ENCODE peak calls at places on chromosomes 7 and 10, in four cellular contexts. D is HepG2, Z is K562, L is GM12878. Y is an unnamed sample.

GRCh38 chr10:49330127-49330665 is 31.2 kb downstream of the C10orf71 start:
- DNase-seq in Z (no peak), D (no peak), L (no peak), Y (no peak)

GRCh38 chr10:43199684-43200537 is 61.7 kb downstream of the CSGALNACT2 start:
- DNase-seq in Z (no peak), L (no peak), D (no peak), Y (no peak)

GRCh38 chr7:2723138-2723850 is 35.3 kb downstream of the AMZ1 start:
- DNase-seq in L (no peak), Z (no peak), D (no peak), Y (no peak)

GRCh38 chr7:44087914-44088838 is 5.8 kb upstream of the POLM start:
- DNase-seq in Z (no peak), D (no peak), L (no peak), Y (no peak)

GRCh38 chr7:105281966-105282365 is 106.8 kb downstream of the SRPK2 start:
- DNase-seq in L (no peak), D (no peak), Z (no peak), Y (no peak)

GRCh38 chr7:29488977-29489376 is 74.7 kb upstream of the PRR15 start:
- DNase-seq in L (no peak), Z (no peak), D (peak; percentile 81), Y (no peak)

GRCh38 chr10:54065106-54065505 is 735.9 kb downstream of the PCDH15 start:
- DNase-seq in L (no peak), D (no peak), Z (no peak), Y (no peak)

GRCh38 chr7:15130666-15131541 is 228.4 kb upstream of the DGKB start:
- DNase-seq in L (no peak), Z (no peak), D (no peak), Y (no peak)

GRCh38 chr7:100367676-100368613 is 5.3 kb upstream of the PILRA start:
- DNase-seq in Z (no peak), D (no peak), L (no peak), Y (no peak)

GRCh38 chr10:74081192-74081803 is 69.3 kb downstream of the AP3M1 start:
- DNase-seq in D (peak; percentile 50), Z (peak; percentile 55), L (no peak), Y (peak; percentile 40)

GRCh38 chr7:83550100-83550499 is 98.8 kb downstream of the SEMA3E start:
- DNase-seq in D (no peak), L (no peak), Z (no peak), Y (no peak)

GRCh38 chr7:30934732-30935568 is 23.3 kb downstream of the AQP1 start:
- DNase-seq in Z (no peak), D (no peak), L (no peak), Y (no peak)

GRCh38 chr10:11208908-11209809 is 191.5 kb downstream of the CELF2 start:
- DNase-seq in Z (no peak), L (no peak), D (no peak), Y (no peak)

GRCh38 chr7:96004598-96004997 is 232.2 kb downstream of the DYNC1I1 start:
- DNase-seq in L (no peak), Z (no peak), D (no peak), Y (no peak)

GRCh38 chr10:47449102-47449978 is 34.6 kb downstream of the ANXA8 start:
- DNase-seq in Z (no peak), D (no peak), L (no peak), Y (no peak)

GRCh38 chr10:13100349-13101294 is 659 bp downstream of the OPTN start:
- DNase-seq in D (peak; percentile 15), Z (peak; percentile 24), L (no peak), Y (peak; percentile 31)

GRCh38 chr10:83012866-83013265 is 1126.4 kb upstream of the GHITM start:
- DNase-seq in D (no peak), Z (no peak), L (no peak), Y (no peak)

GRCh38 chr7:139505563-139505962 is 17.9 kb upstream of the CLEC2L start:
- DNase-seq in Z (peak; percentile 66), D (peak; percentile 10), L (no peak), Y (peak; percentile 82)

GRCh38 chr10:70912556-70912955 is 24.2 kb upstream of the PCBD1 start:
- DNase-seq in Z (no peak), L (no peak), D (no peak), Y (peak; percentile 1)

GRCh38 chr10:29482591-29483421 is 152.0 kb downstream of the SVIL start:
- DNase-seq in L (no peak), D (peak; percentile 24), Z (no peak), Y (peak; percentile 53)

GRCh38 chr7:128137096-128137655 is 103.9 kb upstream of the LEP start:
- DNase-seq in L (no peak), D (peak; percentile 34), Z (no peak), Y (no peak)

GRCh38 chr7:46549892-46550639 is 629.0 kb upstream of the IGFBP3 start:
- DNase-seq in L (no peak), Z (no peak), D (no peak), Y (no peak)

GRCh38 chr10:130884456-130884855 is 427.1 kb downstream of the TCERG1L start:
- DNase-seq in D (no peak), Z (no peak), L (no peak), Y (no peak)

GRCh38 chr7:51090411-51090810 is 226.2 kb downstream of the COBL start:
- DNase-seq in D (no peak), Z (no peak), L (no peak), Y (no peak)

GRCh38 chr10:106938448-106939014 is 226.0 kb downstream of the SORCS1 start:
- DNase-seq in L (no peak), Z (no peak), D (no peak), Y (no peak)

GRCh38 chr10:76973515-76974289 is 663.9 kb downstream of the KCNMA1 start:
- DNase-seq in D (no peak), Z (no peak), L (no peak), Y (no peak)

GRCh38 chr10:132308588-132309451 is 1.1 kb upstream of the STK32C start:
- DNase-seq in D (no peak), Z (peak; percentile 71), L (no peak), Y (peak; percentile 54)

GRCh38 chr7:13467111-13467547 is 522.3 kb downstream of the ETV1 start:
- DNase-seq in D (no peak), L (no peak), Z (no peak), Y (no peak)

GRCh38 chr10:80177781-80178636 is 27.3 kb downstream of the ANXA11 start:
- DNase-seq in D (no peak), Z (no peak), L (no peak), Y (no peak)

GRCh38 chr10:117972168-117972822 is 74.4 kb downstream of the RAB11FIP2 start:
- DNase-seq in L (no peak), Z (no peak), D (no peak), Y (no peak)

GRCh38 chr7:24882989-24883631 is 96.9 kb downstream of the OSBPL3 start:
- DNase-seq in L (no peak), Z (no peak), D (no peak), Y (no peak)

DNA sequence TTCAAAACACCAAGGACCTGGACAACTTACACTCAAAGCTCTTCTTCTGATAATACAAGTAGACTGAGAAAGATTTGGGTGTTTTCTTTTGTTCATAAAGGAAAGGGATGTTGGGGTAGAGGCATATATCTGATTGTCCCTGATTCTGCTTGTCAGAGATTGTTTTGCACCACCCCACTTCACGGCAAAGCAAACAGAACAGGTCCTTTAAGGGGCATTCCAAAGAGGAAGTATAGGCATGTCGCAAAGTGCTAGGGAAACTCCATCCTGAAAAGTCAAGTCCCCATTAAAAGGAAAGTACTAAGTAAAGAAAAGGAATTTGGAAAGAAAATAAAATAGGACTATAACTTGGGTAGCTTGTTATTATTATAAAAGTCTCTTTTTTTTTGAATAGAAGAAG is 233.0 kb downstream of the DNAJB9 start:
- DNase-seq in L (no peak), D (no peak), Z (no peak), Y (no peak)
- TF ChIP-seq MAX in L (no peak), D (no peak), Z (no peak), Y (no peak)

GRCh38 chr10:19767876-19768275 is 48.4 kb upstream of the PLXDC2 start:
- DNase-seq in Z (no peak), L (no peak), D (no peak), Y (peak; percentile 46)
- TF ChIP-seq ETV6 in Z (no peak), L (no peak), D (no peak), Y (no peak)

DNA sequence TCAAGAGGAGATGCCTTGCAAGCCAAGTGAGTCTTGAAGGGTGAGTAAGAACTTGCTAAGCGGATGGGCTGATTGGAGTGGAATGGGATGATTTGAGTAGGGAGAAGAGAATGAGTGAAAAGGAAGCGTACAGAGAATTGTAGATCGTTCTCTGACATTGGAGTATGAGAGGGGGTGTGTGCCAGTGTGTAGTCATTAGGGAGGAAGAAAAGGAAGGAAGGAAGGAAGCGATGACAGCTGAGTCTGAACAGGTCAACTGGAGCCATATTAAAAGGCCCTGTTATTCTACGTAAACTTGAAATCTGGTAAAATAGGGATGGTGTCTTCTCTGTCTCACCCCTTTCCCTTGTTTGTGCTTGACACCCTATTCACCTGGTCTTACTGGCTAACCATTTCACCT is 55.1 kb downstream of the SLK start:
- DNase-seq in L (no peak), Z (no peak), D (no peak), Y (no peak)
- TF ChIP-seq MAX in L (no peak), Z (no peak), D (no peak), Y (no peak)

GRCh38 chr10:65581426-65582026 is 1344.3 kb upstream of the LRRTM3 start:
- DNase-seq in D (no peak), Z (no peak), L (no peak), Y (no peak)
- TF ChIP-seq ETV6 in D (no peak), Z (no peak), L (no peak), Y (no peak)